ENCODE peak calls at places on chromosomes 16 and 17, in six cellular contexts. One of them, this sample, is unnamed.
A peak's percentile ranks its signal among the peaks of the same experiment; 100 is the strongest.

GRCh38 chr17:37671813-37672544 is 28.7 kb upstream of the DDX52 start:
- DNase-seq in stomach: no peak
- DNase-seq in transverse colon: no peak
- DNase-seq in suprapubic skin: no peak
- DNase-seq in sigmoid colon: no peak
- DNase-seq in GM12878: no peak
- DNase-seq in this sample: no peak

GRCh38 chr17:80791758-80792284 is 199.8 kb upstream of the CHMP6 start:
- DNase-seq in stomach: peak; percentile 41
- DNase-seq in transverse colon: peak; percentile 55
- DNase-seq in suprapubic skin: peak; percentile 86
- DNase-seq in sigmoid colon: peak; percentile 93
- DNase-seq in GM12878: no peak
- DNase-seq in this sample: no peak

GRCh38 chr17:50893183-50893993 is 27.2 kb upstream of the TOB1 start:
- DNase-seq in stomach: no peak
- DNase-seq in transverse colon: peak; percentile 46
- DNase-seq in suprapubic skin: peak; percentile 79
- DNase-seq in sigmoid colon: peak; percentile 92
- DNase-seq in GM12878: no peak
- DNase-seq in this sample: no peak

GRCh38 chr16:57999971-58000705 is at the start of gene ZNF319:
- DNase-seq in stomach: no peak
- DNase-seq in transverse colon: no peak
- DNase-seq in suprapubic skin: no peak
- DNase-seq in sigmoid colon: no peak
- DNase-seq in GM12878: no peak
- DNase-seq in this sample: no peak

GRCh38 chr17:48155889-48156670 is 48.5 kb downstream of the SNX11 start:
- DNase-seq in stomach: no peak
- DNase-seq in transverse colon: no peak
- DNase-seq in suprapubic skin: no peak
- DNase-seq in sigmoid colon: no peak
- DNase-seq in GM12878: no peak
- DNase-seq in this sample: no peak

GRCh38 chr17:61442136-61442775 is 10.0 kb upstream of the TBX4 start:
- DNase-seq in stomach: no peak
- DNase-seq in transverse colon: no peak
- DNase-seq in suprapubic skin: no peak
- DNase-seq in sigmoid colon: no peak
- DNase-seq in GM12878: no peak
- DNase-seq in this sample: no peak

GRCh38 chr17:43556292-43556691 is 10.2 kb upstream of the ETV4 start:
- DNase-seq in stomach: peak; percentile 52
- DNase-seq in transverse colon: peak; percentile 79
- DNase-seq in suprapubic skin: peak; percentile 85
- DNase-seq in sigmoid colon: peak; percentile 67
- DNase-seq in GM12878: no peak
- DNase-seq in this sample: no peak

GRCh38 chr17:65783845-65784334 is 222.4 kb upstream of the AXIN2 start:
- DNase-seq in stomach: no peak
- DNase-seq in transverse colon: peak; percentile 32
- DNase-seq in suprapubic skin: no peak
- DNase-seq in sigmoid colon: no peak
- DNase-seq in GM12878: no peak
- DNase-seq in this sample: no peak

GRCh38 chr16:70635356-70636016 is 10.9 kb upstream of the IL34 start:
- DNase-seq in stomach: no peak
- DNase-seq in transverse colon: no peak
- DNase-seq in suprapubic skin: no peak
- DNase-seq in sigmoid colon: no peak
- DNase-seq in GM12878: no peak
- DNase-seq in this sample: no peak

GRCh38 chr17:70797166-70797565 is 627.8 kb downstream of the KCNJ2 start:
- DNase-seq in stomach: no peak
- DNase-seq in transverse colon: no peak
- DNase-seq in suprapubic skin: no peak
- DNase-seq in sigmoid colon: no peak
- DNase-seq in GM12878: no peak
- DNase-seq in this sample: no peak

GRCh38 chr17:27390540-27390939 is 65.7 kb upstream of the KSR1 start:
- DNase-seq in stomach: no peak
- DNase-seq in transverse colon: no peak
- DNase-seq in suprapubic skin: no peak
- DNase-seq in sigmoid colon: no peak
- DNase-seq in GM12878: no peak
- DNase-seq in this sample: no peak

GRCh38 chr16:12439443-12440232 is 364.0 kb downstream of the CPPED1 start:
- DNase-seq in stomach: no peak
- DNase-seq in transverse colon: no peak
- DNase-seq in suprapubic skin: no peak
- DNase-seq in sigmoid colon: no peak
- DNase-seq in GM12878: no peak
- DNase-seq in this sample: no peak

GRCh38 chr17:7177954-7178477 is 1.2 kb downstream of the ASGR1 start:
- DNase-seq in stomach: no peak
- DNase-seq in transverse colon: no peak
- DNase-seq in suprapubic skin: no peak
- DNase-seq in sigmoid colon: peak; percentile 62
- DNase-seq in GM12878: no peak
- DNase-seq in this sample: no peak

GRCh38 chr17:11276486-11276885 is 35.5 kb downstream of the SHISA6 start:
- DNase-seq in stomach: no peak
- DNase-seq in transverse colon: no peak
- DNase-seq in suprapubic skin: no peak
- DNase-seq in sigmoid colon: no peak
- DNase-seq in GM12878: no peak
- DNase-seq in this sample: no peak

GRCh38 chr17:17564896-17565295 is 26.6 kb downstream of the PEMT start:
- DNase-seq in stomach: no peak
- DNase-seq in transverse colon: no peak
- DNase-seq in suprapubic skin: no peak
- DNase-seq in sigmoid colon: no peak
- DNase-seq in GM12878: no peak
- DNase-seq in this sample: no peak

GRCh38 chr16:23171234-23171948 is 11.2 kb upstream of the SCNN1G start:
- DNase-seq in stomach: no peak
- DNase-seq in transverse colon: no peak
- DNase-seq in suprapubic skin: no peak
- DNase-seq in sigmoid colon: no peak
- DNase-seq in GM12878: no peak
- DNase-seq in this sample: no peak

GRCh38 chr16:88772871-88773811 is 11.9 kb downstream of the PIEZO1 start:
- DNase-seq in stomach: no peak
- DNase-seq in transverse colon: peak; percentile 66
- DNase-seq in suprapubic skin: no peak
- DNase-seq in sigmoid colon: peak; percentile 96
- DNase-seq in GM12878: no peak
- DNase-seq in this sample: peak; percentile 88

GRCh38 chr16:2761886-2762583 is 9.6 kb downstream of the SRRM2 start:
- DNase-seq in stomach: no peak
- DNase-seq in transverse colon: no peak
- DNase-seq in suprapubic skin: no peak
- DNase-seq in sigmoid colon: no peak
- DNase-seq in GM12878: no peak
- DNase-seq in this sample: no peak

GRCh38 chr16:2762711-2763110 is 10.3 kb downstream of the SRRM2 start:
- DNase-seq in stomach: no peak
- DNase-seq in transverse colon: no peak
- DNase-seq in suprapubic skin: no peak
- DNase-seq in sigmoid colon: no peak
- DNase-seq in GM12878: no peak
- DNase-seq in this sample: no peak

GRCh38 chr16:2761472-2761871 is 9.0 kb downstream of the SRRM2 start:
- DNase-seq in stomach: no peak
- DNase-seq in transverse colon: no peak
- DNase-seq in suprapubic skin: no peak
- DNase-seq in sigmoid colon: no peak
- DNase-seq in GM12878: no peak
- DNase-seq in this sample: no peak

GRCh38 chr16:2764718-2765117 is 12.3 kb downstream of the SRRM2 start:
- DNase-seq in stomach: no peak
- DNase-seq in transverse colon: no peak
- DNase-seq in suprapubic skin: no peak
- DNase-seq in sigmoid colon: no peak
- DNase-seq in GM12878: no peak
- DNase-seq in this sample: no peak

DNA sequence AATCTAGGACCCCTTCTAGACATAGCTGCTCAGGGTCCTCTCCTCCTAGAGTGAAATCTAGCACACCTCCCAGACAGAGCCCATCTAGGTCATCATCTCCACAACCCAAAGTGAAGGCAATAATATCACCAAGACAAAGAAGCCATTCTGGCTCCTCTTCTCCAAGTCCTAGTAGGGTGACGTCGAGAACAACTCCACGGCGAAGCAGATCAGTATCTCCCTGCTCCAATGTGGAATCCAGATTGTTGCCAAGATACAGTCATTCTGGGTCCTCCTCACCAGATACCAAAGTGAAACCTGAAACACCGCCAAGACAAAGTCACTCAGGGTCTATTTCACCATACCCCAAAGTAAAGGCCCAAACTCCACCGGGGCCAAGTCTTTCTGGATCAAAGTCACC is 10.7 kb downstream of the SRRM2 start:
- DNase-seq in stomach: no peak
- DNase-seq in transverse colon: no peak
- DNase-seq in suprapubic skin: no peak
- DNase-seq in sigmoid colon: no peak
- DNase-seq in GM12878: no peak
- DNase-seq in this sample: no peak
- TF ChIP-seq POLR2AphosphoS5 in stomach: no peak
- TF ChIP-seq POLR2AphosphoS5 in transverse colon: no peak
- TF ChIP-seq POLR2AphosphoS5 in suprapubic skin: no peak
- TF ChIP-seq POLR2AphosphoS5 in sigmoid colon: no peak
- TF ChIP-seq POLR2AphosphoS5 in GM12878: no peak
- TF ChIP-seq POLR2AphosphoS5 in this sample: no peak

GRCh38 chr17:72422204-72422504 is 301.3 kb downstream of the SOX9 start:
- DNase-seq in stomach: no peak
- DNase-seq in transverse colon: no peak
- DNase-seq in suprapubic skin: no peak
- DNase-seq in sigmoid colon: no peak
- DNase-seq in GM12878: no peak
- DNase-seq in this sample: no peak

GRCh38 chr17:72420775-72421127 is 299.9 kb downstream of the SOX9 start:
- DNase-seq in stomach: no peak
- DNase-seq in transverse colon: no peak
- DNase-seq in suprapubic skin: no peak
- DNase-seq in sigmoid colon: no peak
- DNase-seq in GM12878: no peak
- DNase-seq in this sample: no peak

GRCh38 chr17:72419866-72420774 is 299.3 kb downstream of the SOX9 start:
- DNase-seq in stomach: no peak
- DNase-seq in transverse colon: peak; percentile 24
- DNase-seq in suprapubic skin: no peak
- DNase-seq in sigmoid colon: no peak
- DNase-seq in GM12878: peak; percentile 92
- DNase-seq in this sample: no peak

GRCh38 chr17:72422505-72423285 is 301.9 kb downstream of the SOX9 start:
- DNase-seq in stomach: peak; percentile 50
- DNase-seq in transverse colon: peak; percentile 59
- DNase-seq in suprapubic skin: no peak
- DNase-seq in sigmoid colon: peak; percentile 70
- DNase-seq in GM12878: peak; percentile 94
- DNase-seq in this sample: peak; percentile 38

GRCh38 chr17:72421128-72422092 is 300.6 kb downstream of the SOX9 start:
- DNase-seq in stomach: peak; percentile 71
- DNase-seq in transverse colon: peak; percentile 78
- DNase-seq in suprapubic skin: no peak
- DNase-seq in sigmoid colon: no peak
- DNase-seq in GM12878: peak; percentile 94
- DNase-seq in this sample: peak; percentile 70
- TF ChIP-seq EP300 in stomach: no peak
- TF ChIP-seq EP300 in transverse colon: no peak
- TF ChIP-seq EP300 in suprapubic skin: no peak
- TF ChIP-seq EP300 in sigmoid colon: no peak
- TF ChIP-seq EP300 in GM12878: peak; percentile 97
- TF ChIP-seq EP300 in this sample: no peak

DNA sequence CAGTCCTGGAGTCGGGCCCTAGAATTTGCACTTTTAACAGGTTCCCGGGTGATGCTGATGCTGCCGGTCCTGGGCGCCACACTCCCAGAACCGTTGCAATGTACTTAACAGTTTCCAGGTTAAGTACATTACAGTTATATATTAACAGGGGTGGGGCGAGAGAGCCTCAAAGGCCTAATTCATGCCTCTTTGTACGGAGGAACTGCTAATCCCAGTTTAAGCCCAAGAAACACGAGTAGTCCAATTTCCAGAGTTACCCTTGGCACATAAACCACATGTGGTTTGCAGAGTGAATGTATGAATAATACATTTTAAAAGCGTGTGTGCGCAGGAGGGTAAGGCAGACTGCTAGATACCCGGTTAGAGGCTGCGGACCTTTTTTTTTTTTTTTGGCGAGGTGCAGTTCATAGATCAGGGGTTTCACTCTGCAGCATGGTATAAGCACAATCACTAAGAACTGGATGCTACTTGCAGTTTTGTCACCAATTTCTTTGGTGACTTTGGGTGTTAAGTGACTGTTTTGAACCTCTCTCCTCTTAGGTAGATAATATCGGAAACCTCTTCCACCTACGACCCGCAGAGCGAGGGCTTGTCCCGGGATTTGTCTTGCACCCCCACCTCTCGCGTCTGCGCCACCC is 714 bp downstream of the COX11 start:
- DNase-seq in stomach: no peak
- DNase-seq in transverse colon: peak; percentile 40
- DNase-seq in suprapubic skin: no peak
- DNase-seq in sigmoid colon: no peak
- DNase-seq in GM12878: no peak
- DNase-seq in this sample: peak; percentile 23
- TF ChIP-seq CTCF in stomach: no peak
- TF ChIP-seq CTCF in transverse colon: no peak
- TF ChIP-seq CTCF in suprapubic skin: peak; percentile 13
- TF ChIP-seq CTCF in sigmoid colon: no peak
- TF ChIP-seq CTCF in GM12878: no peak
- TF ChIP-seq CTCF in this sample: no peak

DNA sequence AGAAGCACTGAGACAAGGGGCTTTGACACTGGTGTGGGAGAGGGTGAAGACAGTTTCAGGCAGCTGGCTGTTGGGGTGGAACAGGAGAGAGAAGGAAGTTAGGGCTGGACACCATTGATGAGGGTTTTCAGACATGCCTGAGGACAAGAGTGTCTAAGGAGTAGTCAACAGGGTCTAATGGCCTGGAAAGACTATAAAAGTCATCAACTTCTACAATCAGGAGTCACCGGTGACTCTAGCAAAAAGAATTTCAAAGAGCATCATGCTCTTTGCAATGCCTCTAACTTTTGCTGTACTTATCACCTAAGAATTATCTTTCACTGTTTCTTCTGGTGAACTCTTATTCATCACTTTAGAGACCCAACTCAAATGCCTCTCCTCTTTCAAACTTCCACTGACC is 213.9 kb downstream of the C16orf78 start:
- DNase-seq in stomach: no peak
- DNase-seq in transverse colon: no peak
- DNase-seq in suprapubic skin: peak; percentile 1
- DNase-seq in sigmoid colon: no peak
- DNase-seq in GM12878: no peak
- DNase-seq in this sample: no peak
- TF ChIP-seq POLR2AphosphoS5 in stomach: no peak
- TF ChIP-seq POLR2AphosphoS5 in transverse colon: no peak
- TF ChIP-seq POLR2AphosphoS5 in suprapubic skin: no peak
- TF ChIP-seq POLR2AphosphoS5 in sigmoid colon: no peak
- TF ChIP-seq POLR2AphosphoS5 in GM12878: no peak
- TF ChIP-seq POLR2AphosphoS5 in this sample: no peak

GRCh38 chr16:62715701-62716100 is 679.5 kb upstream of the CDH8 start:
- DNase-seq in stomach: no peak
- DNase-seq in transverse colon: no peak
- DNase-seq in suprapubic skin: no peak
- DNase-seq in sigmoid colon: no peak
- DNase-seq in GM12878: no peak
- DNase-seq in this sample: no peak
- TF ChIP-seq EP300 in stomach: no peak
- TF ChIP-seq EP300 in transverse colon: no peak
- TF ChIP-seq EP300 in suprapubic skin: no peak
- TF ChIP-seq EP300 in sigmoid colon: no peak
- TF ChIP-seq EP300 in GM12878: no peak
- TF ChIP-seq EP300 in this sample: no peak